ENCODE peak calls at places on chromosomes 13 and 19, in six cellular contexts. L, B, Y, W, Q and S are unnamed samples.

GRCh38 chr19:43638214-43638990 is 1.2 kb downstream of the CADM4 start:
- DNase-seq in L (no peak), B (no peak), Y (no peak), W (no peak), Q (no peak), S (no peak)

GRCh38 chr19:49861541-49862410 is 5.6 kb downstream of the PNKP start:
- DNase-seq in L (no peak), B (no peak), Y (no peak), W (no peak), Q (no peak), S (no peak)

GRCh38 chr13:65456150-65456912 is 1773.8 kb downstream of the PCDH9 start:
- DNase-seq in L (no peak), B (no peak), Y (peak; percentile 1), W (no peak), Q (no peak), S (no peak)

GRCh38 chr13:102376314-102376713 is 25.5 kb downstream of the FGF14 start:
- DNase-seq in L (no peak), B (no peak), Y (no peak), W (no peak), Q (no peak), S (no peak)

GRCh38 chr13:97502192-97502591 is 68.2 kb downstream of the RAP2A start:
- DNase-seq in L (no peak), B (no peak), Y (no peak), W (no peak), Q (no peak), S (peak; percentile 23)

GRCh38 chr19:49786432-49786831 is 19.6 kb downstream of the AP2A1 start:
- DNase-seq in L (no peak), B (no peak), Y (peak; percentile 41), W (peak; percentile 20), Q (peak; percentile 52), S (no peak)

GRCh38 chr19:13228561-13228960 is 78.3 kb downstream of the IER2 start:
- DNase-seq in L (no peak), B (no peak), Y (no peak), W (no peak), Q (no peak), S (no peak)

GRCh38 chr13:79374578-79374977 is 31.5 kb downstream of the RBM26 start:
- DNase-seq in L (peak; percentile 1), B (no peak), Y (no peak), W (no peak), Q (no peak), S (no peak)

GRCh38 chr13:86569974-86570373 is 770.8 kb upstream of the SLITRK6 start:
- DNase-seq in L (no peak), B (no peak), Y (no peak), W (no peak), Q (peak; percentile 73), S (no peak)

GRCh38 chr13:86569119-86569518 is 769.9 kb upstream of the SLITRK6 start:
- DNase-seq in L (no peak), B (no peak), Y (no peak), W (peak; percentile 28), Q (no peak), S (peak; percentile 19)

GRCh38 chr13:86562876-86563275 is 763.7 kb upstream of the SLITRK6 start:
- DNase-seq in L (no peak), B (no peak), Y (no peak), W (peak; percentile 63), Q (no peak), S (no peak)

GRCh38 chr13:86563308-86563707 is 764.1 kb upstream of the SLITRK6 start:
- DNase-seq in L (no peak), B (no peak), Y (peak; percentile 1), W (peak; percentile 92), Q (peak; percentile 80), S (peak; percentile 51)

DNA sequence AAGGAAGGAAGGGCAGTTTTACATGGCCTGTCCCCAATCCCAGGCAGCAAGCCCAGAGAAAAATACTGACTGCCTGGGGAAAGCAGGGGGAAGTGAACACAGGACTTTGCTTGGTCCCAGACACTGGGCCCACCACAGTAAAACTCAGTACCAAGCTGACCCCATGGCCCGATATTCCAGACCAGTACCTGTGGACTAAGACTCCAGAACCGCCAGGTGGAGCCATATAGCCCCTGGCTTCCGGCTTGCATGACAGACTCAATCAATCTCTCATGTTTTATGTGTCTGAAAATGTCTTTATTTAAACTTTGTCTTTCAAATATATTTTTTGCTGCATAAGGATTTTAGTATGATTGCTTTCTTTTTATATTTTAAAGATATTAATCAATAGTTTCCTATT is 767.9 kb upstream of the SLITRK6 start:
- DNase-seq in L (peak; percentile 3), B (no peak), Y (no peak), W (no peak), Q (no peak), S (no peak)
- TF ChIP-seq CTCF in L (peak; percentile 48), B (no peak), Y (no peak), W (no peak), Q (peak; percentile 16), S (peak; percentile 44)

GRCh38 chr13:52646967-52647366 is 4.7 kb downstream of the HNRNPA1L2 start:
- DNase-seq in L (no peak), B (no peak), Y (no peak), W (no peak), Q (no peak), S (no peak)

GRCh38 chr13:52650731-52651130 is 1.9 kb upstream of the SUGT1 start:
- DNase-seq in L (no peak), B (no peak), Y (no peak), W (no peak), Q (no peak), S (no peak)

GRCh38 chr13:52652170-52652979 is at the start of gene SUGT1:
- DNase-seq in L (peak; percentile 91), B (peak; percentile 97), Y (peak; percentile 98), W (peak; percentile 95), Q (peak; percentile 91), S (peak; percentile 99)

GRCh38 chr13:52651880-52652169 is 811 bp upstream of the SUGT1 start:
- DNase-seq in L (peak; percentile 67), B (no peak), Y (no peak), W (no peak), Q (no peak), S (no peak)

DNA sequence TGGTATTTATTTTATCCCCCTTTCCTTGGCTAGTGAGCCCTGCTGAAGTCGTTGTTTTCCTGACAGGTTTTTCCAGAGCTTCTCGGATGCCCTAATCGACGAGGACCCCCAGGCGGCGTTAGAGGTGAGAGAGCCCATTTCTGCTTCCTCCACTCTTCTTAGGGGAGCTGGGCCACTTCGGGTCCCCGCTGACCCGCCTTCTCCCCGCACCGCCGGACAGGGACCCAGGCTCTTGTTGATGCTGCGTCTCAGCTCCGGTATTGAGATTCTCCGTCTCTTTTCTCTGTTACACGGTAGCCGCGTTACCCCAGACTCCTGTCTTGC is 306 bp downstream of the SUGT1 start:
- DNase-seq in L (peak; percentile 60), B (no peak), Y (no peak), W (no peak), Q (no peak), S (no peak)
- TF ChIP-seq CTCF in L (peak; percentile 18), B (peak; percentile 29), Y (no peak), W (no peak), Q (no peak), S (no peak)

GRCh38 chr19:53019684-53020083 is 6.0 kb downstream of the ERVV-1 start:
- DNase-seq in L (no peak), B (no peak), Y (no peak), W (no peak), Q (no peak), S (peak; percentile 36)
- TF ChIP-seq CTCF in L (no peak), B (no peak), Y (no peak), W (no peak), Q (peak; percentile 31), S (peak; percentile 48)

GRCh38 chr19:36089847-36090246 is 21.1 kb upstream of the OVOL3 start:
- DNase-seq in L (no peak), B (no peak), Y (no peak), W (no peak), Q (no peak), S (no peak)

GRCh38 chr19:36092566-36092965 is 18.4 kb upstream of the OVOL3 start:
- DNase-seq in L (no peak), B (no peak), Y (no peak), W (no peak), Q (no peak), S (no peak)

GRCh38 chr19:36093146-36093662 is 17.7 kb upstream of the OVOL3 start:
- DNase-seq in L (no peak), B (no peak), Y (no peak), W (no peak), Q (no peak), S (no peak)

GRCh38 chr19:36093687-36094086 is 17.3 kb upstream of the OVOL3 start:
- DNase-seq in L (no peak), B (no peak), Y (no peak), W (no peak), Q (no peak), S (no peak)

GRCh38 chr19:36090930-36091695 is 19.8 kb upstream of the OVOL3 start:
- DNase-seq in L (no peak), B (no peak), Y (no peak), W (no peak), Q (no peak), S (no peak)
- TF ChIP-seq CTCF in L (no peak), B (no peak), Y (no peak), W (no peak), Q (no peak), S (no peak)

GRCh38 chr19:32224371-32225244 is 120.8 kb upstream of the ZNF507 start:
- DNase-seq in L (peak; percentile 94), B (peak; percentile 25), Y (peak; percentile 30), W (peak; percentile 1), Q (peak; percentile 10), S (peak; percentile 42)

GRCh38 chr19:32223595-32224370 is 121.6 kb upstream of the ZNF507 start:
- DNase-seq in L (peak; percentile 30), B (peak; percentile 45), Y (no peak), W (no peak), Q (peak; percentile 9), S (no peak)

GRCh38 chr19:32231020-32231419 is 114.4 kb upstream of the ZNF507 start:
- DNase-seq in L (no peak), B (no peak), Y (no peak), W (no peak), Q (no peak), S (no peak)

GRCh38 chr19:32230441-32230840 is 115.0 kb upstream of the ZNF507 start:
- DNase-seq in L (no peak), B (no peak), Y (no peak), W (no peak), Q (no peak), S (no peak)

GRCh38 chr19:32227561-32228165 is 117.7 kb upstream of the ZNF507 start:
- DNase-seq in L (no peak), B (no peak), Y (no peak), W (no peak), Q (no peak), S (no peak)
- TF ChIP-seq CTCF in L (no peak), B (no peak), Y (no peak), W (no peak), Q (no peak), S (no peak)

GRCh38 chr19:41244117-41244516 is 20.1 kb upstream of the HNRNPUL1 start:
- DNase-seq in L (no peak), B (no peak), Y (no peak), W (no peak), Q (no peak), S (no peak)

GRCh38 chr19:41248895-41249294 is 15.3 kb upstream of the HNRNPUL1 start:
- DNase-seq in L (no peak), B (no peak), Y (no peak), W (no peak), Q (no peak), S (no peak)

GRCh38 chr19:41241859-41242258 is 22.3 kb upstream of the HNRNPUL1 start:
- DNase-seq in L (no peak), B (no peak), Y (no peak), W (no peak), Q (no peak), S (no peak)

GRCh38 chr19:41249707-41250423 is 14.3 kb upstream of the HNRNPUL1 start:
- DNase-seq in L (no peak), B (no peak), Y (no peak), W (no peak), Q (peak; percentile 47), S (no peak)

GRCh38 chr19:41245779-41246297 is 18.3 kb upstream of the HNRNPUL1 start:
- DNase-seq in L (no peak), B (no peak), Y (no peak), W (no peak), Q (no peak), S (no peak)
- TF ChIP-seq CTCF in L (no peak), B (no peak), Y (no peak), W (no peak), Q (no peak), S (no peak)